ENCODE peak calls at places on chromosomes 5 and 9, in five cellular contexts. A is lower lobe of right lung, L is BE2C, D is HepG2, U is neural progenitor cell. P is an unnamed sample. For H3K4me1, the result is how much of the 10 kb centered on the place peaks cover.

GRCh38 chr5:143890475-143890874 is 78.5 kb downstream of the HMHB1 start:
- DNase-seq in U (no peak), A (no peak), L (no peak), D (no peak), P (no peak)

GRCh38 chr9:27192291-27192960 is 83.4 kb downstream of the TEK start:
- DNase-seq in A (no peak), D (no peak), L (no peak), U (no peak), P (no peak)

GRCh38 chr5:135042595-135042994 is 8.6 kb upstream of the PITX1 start:
- DNase-seq in A (peak), L (no peak), D (no peak), U (no peak), P (no peak)

GRCh38 chr9:120892748-120893584 is 16.0 kb upstream of the PHF19 start:
- DNase-seq in U (no peak), D (no peak), A (no peak), L (no peak), P (no peak)

GRCh38 chr9:95411211-95411892 is 93.8 kb upstream of the FANCC start:
- DNase-seq in L (no peak), U (no peak), A (no peak), D (no peak), P (no peak)

GRCh38 chr5:172452398-172453205 is 1.7 kb downstream of the SH3PXD2B start:
- DNase-seq in L (no peak), D (no peak), A (no peak), U (peak), P (no peak)

GRCh38 chr5:116970318-116970717 is 395.7 kb upstream of the SEMA6A start:
- DNase-seq in U (no peak), D (no peak), A (no peak), L (peak), P (no peak)

GRCh38 chr5:16345454-16345853 is 120.1 kb downstream of the ZNF622 start:
- DNase-seq in U (peak), L (peak), A (no peak), D (no peak), P (no peak)

GRCh38 chr9:87678650-87679355 is 47.1 kb upstream of the CTSL start:
- DNase-seq in L (peak), A (no peak), D (peak), U (peak), P (peak)

GRCh38 chr5:77630246-77631165 is 8.0 kb downstream of the OTP start:
- DNase-seq in L (peak), U (peak), D (peak), A (peak), P (peak)

GRCh38 chr5:96391921-96392320 is 41.1 kb downstream of the PCSK1 start:
- DNase-seq in U (no peak), A (no peak), L (no peak), D (no peak), P (no peak)

GRCh38 chr5:125551246-125551645 is 804.8 kb upstream of the ZNF608 start:
- DNase-seq in U (no peak), A (no peak), L (no peak), D (no peak), P (no peak)

GRCh38 chr5:107571621-107572489 is 98.9 kb downstream of the EFNA5 start:
- DNase-seq in A (peak), L (peak), U (peak), D (peak), P (peak)
- H3K4me3 ChIP-seq in A (peak), L (peak), U (peak), D (peak), P (peak)

GRCh38 chr5:154483654-154484392 is 5.8 kb upstream of the HAND1 start:
- DNase-seq in D (no peak), L (no peak), A (no peak), U (peak), P (no peak)
- H3K4me1 ChIP-seq in D (under half), L (under half), A (under half), U (under half), P (under half)

DNA sequence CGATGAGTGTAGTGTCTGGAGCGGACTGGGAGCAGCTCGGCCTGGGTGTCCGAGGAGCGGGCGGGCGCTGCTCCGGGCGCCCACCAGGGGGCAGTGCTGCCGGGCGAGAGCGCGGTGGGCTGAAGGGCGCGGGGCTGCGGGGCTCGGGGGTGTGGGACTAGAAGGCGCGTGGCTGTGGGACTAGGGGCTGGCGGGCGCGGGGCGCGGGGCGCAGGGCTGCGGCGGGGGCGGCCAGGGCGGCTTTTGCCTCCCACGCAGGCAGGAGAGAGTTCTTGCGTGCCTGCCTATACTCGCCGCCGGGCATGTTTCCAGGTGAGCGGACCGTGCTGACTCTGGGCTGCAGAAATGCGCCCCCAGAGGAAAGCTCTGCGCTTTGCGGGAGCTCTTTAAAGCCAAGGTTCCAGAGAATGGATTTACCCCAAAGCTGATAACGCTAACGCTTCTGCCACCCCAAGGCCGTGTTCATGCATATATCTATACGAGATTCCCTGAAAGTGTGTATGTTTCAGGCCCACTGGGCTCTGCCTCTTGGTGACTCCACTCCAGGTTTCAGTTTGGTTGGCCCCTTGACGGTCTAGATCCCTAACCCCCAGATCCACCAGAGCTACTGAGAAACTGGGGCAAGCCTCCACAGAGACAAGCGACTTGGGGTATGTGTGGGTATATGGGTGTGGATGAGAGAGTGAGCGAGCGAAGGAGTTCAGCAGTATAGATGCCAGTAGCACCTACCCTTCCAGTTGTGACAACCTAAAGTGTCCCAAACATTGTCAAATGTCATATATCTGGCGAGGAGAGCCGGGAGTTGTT is 56.2 kb downstream of the ACER2 start:
- DNase-seq in L (peak), D (peak), U (peak), A (peak), P (peak)
- TF ChIP-seq CTCF in L (peak), D (peak), U (peak), A (peak), P (peak)

GRCh38 chr5:123429993-123430392 is 6.8 kb upstream of the CEP120 start:
- DNase-seq in A (no peak), U (no peak), D (peak), L (no peak), P (no peak)

GRCh38 chr5:123428521-123429220 is 5.5 kb upstream of the CEP120 start:
- DNase-seq in L (no peak), U (no peak), A (no peak), D (peak), P (no peak)

GRCh38 chr5:123434796-123435195 is 11.6 kb upstream of the CEP120 start:
- DNase-seq in A (no peak), U (no peak), D (no peak), L (no peak), P (no peak)

GRCh38 chr5:123425444-123425843 is 2.2 kb upstream of the CEP120 start:
- DNase-seq in L (no peak), A (no peak), U (no peak), D (no peak), P (no peak)

GRCh38 chr5:123429221-123429954 is 6.2 kb upstream of the CEP120 start:
- DNase-seq in A (no peak), D (no peak), L (no peak), U (no peak), P (no peak)
- H3K4me3 ChIP-seq in A (no peak), D (no peak), L (no peak), U (no peak), P (no peak)

DNA sequence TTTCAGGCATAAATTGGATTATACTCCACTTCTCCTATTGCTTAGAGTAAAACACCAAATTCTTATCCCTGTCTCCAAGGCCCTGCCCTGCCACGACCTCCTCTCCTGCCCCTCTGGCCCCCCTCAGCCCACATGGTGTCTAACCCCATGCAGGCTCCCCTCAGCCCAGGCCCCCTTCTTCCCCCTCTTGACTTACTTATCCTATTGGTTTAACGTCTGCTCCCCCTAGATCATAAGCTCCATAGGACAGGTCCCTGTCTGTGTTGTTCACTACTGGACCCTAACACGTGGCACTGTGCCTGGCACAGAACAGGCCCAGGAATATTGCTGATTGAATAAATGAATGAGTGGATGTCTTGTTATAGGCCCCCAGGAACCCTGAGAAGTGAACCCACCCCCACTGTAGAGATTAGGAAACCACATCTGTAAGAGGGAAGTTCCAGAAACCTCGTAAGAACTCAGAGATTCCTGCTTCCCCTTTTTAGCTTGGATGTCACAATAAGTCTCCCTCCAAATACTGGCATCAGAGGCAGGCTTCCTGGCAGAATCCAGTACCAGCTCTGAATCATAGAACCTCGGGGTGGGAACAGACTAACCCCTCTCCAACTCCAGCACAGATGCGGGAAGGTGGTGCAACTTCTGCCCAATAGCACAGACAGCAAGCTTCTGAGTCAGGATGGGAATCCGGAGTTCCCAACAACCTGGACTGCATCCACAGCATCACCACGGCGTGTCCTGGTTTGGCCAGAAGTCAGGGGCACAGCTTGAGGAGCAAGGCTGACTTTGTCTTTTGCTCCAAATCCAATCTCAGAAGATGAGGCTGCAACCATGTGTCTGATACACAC is 31.5 kb downstream of the HRH2 start:
- DNase-seq in A (no peak), D (no peak), L (no peak), U (no peak), P (no peak)
- H3K4me1 ChIP-seq in A (under half), D (under half), L (under half), U (under half), P (under half)

DNA sequence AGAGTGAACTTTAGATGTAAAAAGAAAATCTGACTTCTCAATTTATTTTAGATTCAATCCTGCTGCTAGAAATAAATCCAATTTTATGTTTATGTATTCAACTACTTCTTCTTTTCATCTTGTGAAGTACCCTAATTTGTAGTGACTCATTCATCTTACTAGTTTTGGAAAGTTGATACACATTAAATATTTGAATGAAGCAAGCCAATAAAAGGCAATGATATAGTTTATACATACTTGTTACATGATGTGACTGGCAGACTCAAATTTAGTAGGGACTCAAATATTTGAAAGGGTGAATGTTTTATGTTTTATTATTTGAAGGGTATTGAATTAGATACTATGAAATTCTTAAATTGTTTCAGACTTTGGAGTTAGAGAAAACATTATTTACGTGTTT is 34.7 kb downstream of the CSNK1G3 start:
- DNase-seq in U (no peak), L (no peak), D (no peak), A (no peak), P (no peak)
- TF ChIP-seq CTCF in U (no peak), L (no peak), D (no peak), A (no peak), P (no peak)

GRCh38 chr9:136051568-136052432 is 43.3 kb downstream of the NACC2 start:
- DNase-seq in L (peak), D (peak), U (peak), A (peak), P (peak)
- H3K4me3 ChIP-seq in L (peak), D (peak), U (peak), A (peak), P (no peak)